ENCODE peak calls at places on chromosomes 1 and 21, in six cellular contexts. K, J, N, G, X and U are unnamed samples.

GRCh38 chr1:221100196-221100950 is 221.1 kb downstream of the HLX start:
- DNase-seq in K (peak), J (no peak), N (no peak), G (no peak), X (no peak), U (no peak)

GRCh38 chr1:186094170-186094569 is 280.9 kb downstream of the TPR start:
- DNase-seq in K (no peak), J (no peak), N (no peak), G (no peak), X (no peak), U (no peak)

GRCh38 chr1:41015894-41016470 is 5.5 kb downstream of the SLFNL1 start:
- DNase-seq in K (no peak), J (no peak), N (no peak), G (no peak), X (no peak), U (no peak)

GRCh38 chr1:8374812-8375211 is 56.9 kb downstream of the SLC45A1 start:
- DNase-seq in K (peak), J (peak), N (no peak), G (no peak), X (no peak), U (no peak)

GRCh38 chr1:1069711-1070676 is 4.1 kb downstream of the RNF223 start:
- DNase-seq in K (no peak), J (no peak), N (no peak), G (no peak), X (no peak), U (no peak)

GRCh38 chr21:35053356-35054096 is 4.4 kb upstream of the RUNX1 start:
- DNase-seq in K (no peak), J (no peak), N (no peak), G (no peak), X (no peak), U (no peak)

GRCh38 chr1:225973158-225973557 is 26.0 kb downstream of the SDE2 start:
- DNase-seq in K (no peak), J (no peak), N (no peak), G (no peak), X (no peak), U (no peak)

GRCh38 chr1:6051423-6051822 is 5.7 kb downstream of the KCNAB2 start:
- DNase-seq in K (no peak), J (no peak), N (no peak), G (no peak), X (no peak), U (no peak)

GRCh38 chr1:230495021-230495550 is 69.0 kb upstream of the PGBD5 start:
- DNase-seq in K (no peak), J (no peak), N (no peak), G (no peak), X (no peak), U (no peak)

GRCh38 chr1:67459068-67459467 is 28.9 kb upstream of the SERBP1 start:
- DNase-seq in K (no peak), J (no peak), N (no peak), G (no peak), X (no peak), U (no peak)

GRCh38 chr1:180168786-180169640 is 14.3 kb downstream of the QSOX1 start:
- DNase-seq in K (peak), J (peak), N (no peak), G (no peak), X (peak), U (peak)

GRCh38 chr1:53986458-53986857 is 31.5 kb downstream of the LDLRAD1 start:
- DNase-seq in K (no peak), J (no peak), N (no peak), G (no peak), X (no peak), U (no peak)

GRCh38 chr1:67953301-67953700 is 97.1 kb downstream of the DIRAS3 start:
- DNase-seq in K (no peak), J (no peak), N (no peak), G (no peak), X (no peak), U (no peak)

GRCh38 chr1:86380257-86380861 is 15.8 kb downstream of the ODF2L start:
- DNase-seq in K (peak), J (no peak), N (no peak), G (no peak), X (no peak), U (no peak)

GRCh38 chr1:244092293-244093264 is 41.5 kb downstream of the ZBTB18 start:
- DNase-seq in K (peak), J (no peak), N (no peak), G (no peak), X (no peak), U (no peak)

GRCh38 chr21:31663584-31664249 is 4.2 kb downstream of the SOD1 start:
- DNase-seq in K (no peak), J (no peak), N (no peak), G (no peak), X (no peak), U (no peak)

GRCh38 chr1:235739124-235739523 is 89.5 kb upstream of the GNG4 start:
- DNase-seq in K (peak), J (peak), N (no peak), G (no peak), X (no peak), U (no peak)

GRCh38 chr1:30138891-30139290 is 584.5 kb downstream of the MATN1 start:
- DNase-seq in K (no peak), J (no peak), N (no peak), G (no peak), X (no peak), U (no peak)

GRCh38 chr1:117664314-117664713 is 58.5 kb downstream of the TENT5C start:
- DNase-seq in K (no peak), J (no peak), N (no peak), G (no peak), X (no peak), U (no peak)

GRCh38 chr1:201026234-201026633 is 2.7 kb upstream of the KIF21B start:
- DNase-seq in K (no peak), J (no peak), N (no peak), G (no peak), X (no peak), U (no peak)

GRCh38 chr1:231155808-231156207 is 6.0 kb upstream of the TRIM67 start:
- DNase-seq in K (no peak), J (no peak), N (no peak), G (no peak), X (no peak), U (no peak)

GRCh38 chr1:160453443-160453842 is 53.1 kb downstream of the VANGL2 start:
- DNase-seq in K (no peak), J (no peak), N (no peak), G (no peak), X (no peak), U (no peak)

GRCh38 chr1:209607102-209607794 is 23.7 kb downstream of the CAMK1G start:
- DNase-seq in K (peak), J (no peak), N (no peak), G (no peak), X (no peak), U (no peak)

GRCh38 chr1:1842360-1843146 is 48.3 kb downstream of the GNB1 start:
- DNase-seq in K (no peak), J (peak), N (no peak), G (no peak), X (no peak), U (no peak)

GRCh38 chr1:48581256-48581655 is 109.3 kb upstream of the SPATA6 start:
- DNase-seq in K (no peak), J (no peak), N (no peak), G (no peak), X (no peak), U (no peak)

GRCh38 chr1:10033359-10033845 is 644 bp downstream of the UBE4B start:
- DNase-seq in K (peak), J (no peak), N (no peak), G (no peak), X (no peak), U (no peak)

GRCh38 chr1:235207202-235207565 is 46.1 kb upstream of the RBM34 start:
- DNase-seq in K (no peak), J (no peak), N (no peak), G (no peak), X (no peak), U (no peak)

GRCh38 chr1:183029591-183030000 is 6.4 kb downstream of the LAMC1 start:
- DNase-seq in K (no peak), J (no peak), N (no peak), G (no peak), X (no peak), U (no peak)

GRCh38 chr1:169132512-169133227 is 26.2 kb downstream of the ATP1B1 start:
- DNase-seq in K (no peak), J (no peak), N (no peak), G (no peak), X (no peak), U (no peak)

GRCh38 chr1:35173516-35174224 is 19.3 kb downstream of the SFPQ start:
- DNase-seq in K (no peak), J (no peak), N (no peak), G (no peak), X (no peak), U (no peak)

GRCh38 chr1:16324456-16324890 is 27.8 kb downstream of the FBXO42 start:
- DNase-seq in K (no peak), J (no peak), N (peak), G (no peak), X (no peak), U (peak)

GRCh38 chr1:66231162-66232077 is 302.5 kb upstream of the SGIP1 start:
- DNase-seq in K (peak), J (no peak), N (no peak), G (no peak), X (no peak), U (no peak)

GRCh38 chr1:57401671-57402070 is 22.2 kb downstream of the DAB1 start:
- DNase-seq in K (no peak), J (no peak), N (no peak), G (no peak), X (no peak), U (no peak)

GRCh38 chr1:50110656-50111055 is 1.9 kb downstream of the ELAVL4 start:
- DNase-seq in K (no peak), J (no peak), N (no peak), G (no peak), X (no peak), U (no peak)

GRCh38 chr21:41863439-41863740 is 15.8 kb downstream of the PRDM15 start:
- DNase-seq in K (no peak), J (no peak), N (no peak), G (no peak), X (no peak), U (no peak)

GRCh38 chr1:232620356-232620841 is 9.5 kb downstream of the SIPA1L2 start:
- DNase-seq in K (peak), J (no peak), N (peak), G (peak), X (no peak), U (no peak)

GRCh38 chr1:214362188-214362882 is 81.4 kb downstream of the SMYD2 start:
- DNase-seq in K (no peak), J (no peak), N (no peak), G (no peak), X (no peak), U (peak)

GRCh38 chr1:202135221-202135721 is 9.3 kb downstream of the ARL8A start:
- DNase-seq in K (peak), J (peak), N (peak), G (peak), X (peak), U (no peak)

GRCh38 chr1:23370744-23371710 is 1.4 kb upstream of the ZNF436 start:
- DNase-seq in K (no peak), J (no peak), N (no peak), G (no peak), X (no peak), U (no peak)

DNA sequence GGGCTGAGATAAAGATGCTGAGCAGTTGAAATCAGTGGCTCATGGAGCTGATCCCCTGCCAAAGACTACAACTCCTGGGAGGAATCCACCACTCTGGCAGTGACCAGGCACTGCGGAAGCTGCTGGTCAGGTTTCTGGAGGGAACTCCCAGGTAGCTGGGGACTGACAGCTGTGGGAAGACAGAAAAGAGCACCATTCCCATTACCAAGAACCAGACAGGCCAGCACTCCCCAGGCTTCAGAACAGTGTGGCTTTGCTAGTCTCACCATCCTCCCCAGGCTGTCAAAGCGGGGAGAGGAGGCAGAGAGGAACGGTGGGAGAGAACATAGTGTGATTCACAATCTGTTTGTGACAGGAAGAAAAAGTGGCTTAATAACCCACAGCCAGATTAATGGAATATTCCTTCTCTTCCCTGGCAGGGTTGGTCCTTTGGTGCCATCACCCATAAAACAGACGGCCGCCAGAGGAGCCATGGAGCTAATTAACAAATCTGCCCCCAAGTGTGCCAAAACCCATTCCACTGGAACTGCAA is 92.1 kb downstream of the MAB21L3 start:
- DNase-seq in K (no peak), J (peak), N (no peak), G (no peak), X (no peak), U (no peak)
- TF ChIP-seq CTCF in K (no peak), J (no peak), N (no peak), G (no peak), X (no peak), U (no peak)

GRCh38 chr1:61264825-61265242 is 182.5 kb downstream of the NFIA start:
- DNase-seq in K (no peak), J (no peak), N (no peak), G (no peak), X (no peak), U (no peak)
- H3K27ac ChIP-seq in K (no peak), J (no peak), N (no peak), G (no peak), X (no peak), U (no peak)

GRCh38 chr1:147077936-147078605 is 94.2 kb downstream of the PRKAB2 start:
- DNase-seq in K (no peak), J (no peak), N (no peak), G (no peak), X (peak), U (no peak)

GRCh38 chr1:147080013-147080661 is 92.1 kb downstream of the PRKAB2 start:
- DNase-seq in K (no peak), J (no peak), N (no peak), G (no peak), X (peak), U (no peak)

GRCh38 chr1:147079400-147080012 is 92.8 kb downstream of the PRKAB2 start:
- DNase-seq in K (no peak), J (no peak), N (no peak), G (no peak), X (peak), U (no peak)

GRCh38 chr1:147078606-147079399 is 93.5 kb downstream of the PRKAB2 start:
- DNase-seq in K (no peak), J (no peak), N (no peak), G (no peak), X (peak), U (no peak)

GRCh38 chr1:147080671-147081394 is 91.4 kb downstream of the PRKAB2 start:
- DNase-seq in K (no peak), J (no peak), N (no peak), G (no peak), X (peak), U (no peak)
- H3K4me3 ChIP-seq in K (no peak), J (no peak), N (no peak), G (no peak), X (peak), U (no peak)

DNA sequence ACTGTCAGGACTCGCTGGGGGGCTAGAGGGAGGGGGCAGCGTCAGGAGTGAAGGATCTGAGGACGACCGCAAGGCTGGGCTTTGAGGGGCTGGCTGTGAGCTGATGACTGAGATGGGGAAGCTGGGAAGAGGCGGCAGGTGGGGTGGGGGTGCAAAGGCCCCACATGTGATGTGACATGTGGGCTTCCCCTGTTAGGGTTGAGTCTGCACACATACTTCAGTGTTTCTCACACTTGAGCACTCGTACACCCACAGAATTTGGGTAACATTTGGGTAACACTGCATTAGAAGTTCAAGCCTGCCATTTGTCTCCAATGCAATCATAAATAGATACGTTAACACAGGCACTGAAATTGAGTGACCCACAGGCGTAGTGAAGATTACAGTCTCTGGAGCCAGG is 16.2 kb downstream of the COL16A1 start:
- DNase-seq in K (no peak), J (no peak), N (no peak), G (no peak), X (no peak), U (no peak)
- TF ChIP-seq CTCF in K (no peak), J (no peak), N (no peak), G (no peak), X (no peak), U (no peak)

DNA sequence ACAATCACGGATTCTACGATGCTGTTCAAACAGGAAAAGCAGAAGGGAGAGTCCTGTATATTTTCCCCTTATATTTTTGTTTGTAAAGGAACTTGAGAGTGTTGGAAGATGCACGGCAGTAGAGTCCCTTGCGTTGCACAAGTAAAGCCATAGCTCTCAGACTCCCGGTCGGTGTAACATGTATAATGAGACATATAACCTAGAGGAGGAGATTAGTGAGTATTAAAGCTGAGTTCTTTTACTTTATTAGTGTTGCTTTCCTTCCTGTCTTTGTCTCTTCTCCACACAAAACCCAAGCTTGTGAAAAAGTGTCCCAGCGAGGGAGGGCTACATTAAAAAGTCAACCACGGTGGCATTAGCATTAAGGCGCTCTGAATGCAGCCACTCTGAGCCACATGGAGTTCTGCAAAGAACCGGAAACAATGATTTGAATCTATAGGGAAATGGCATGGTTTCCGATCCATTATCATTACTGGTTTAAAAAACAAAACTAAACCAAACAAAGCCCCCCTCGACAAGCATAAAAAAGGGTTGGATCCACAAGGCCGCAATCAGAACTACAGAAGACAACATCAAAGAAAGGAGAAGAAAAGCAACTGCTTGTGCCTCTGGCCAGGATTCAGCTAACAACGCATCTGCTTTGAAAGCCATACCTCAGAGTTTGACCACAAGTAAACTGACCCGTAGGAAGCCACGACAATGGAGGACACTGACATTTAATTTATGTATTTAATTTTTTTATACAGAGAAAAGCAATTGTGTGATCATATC is 356.9 kb downstream of the LMO4 start:
- DNase-seq in K (no peak), J (no peak), N (no peak), G (no peak), X (no peak), U (no peak)
- H3K27ac ChIP-seq in K (no peak), J (peak), N (no peak), G (peak), X (no peak), U (no peak)